ENCODE peak calls at places on chromosomes 6 and 20, in six cellular contexts. I is dorsolateral prefrontal cortex, K is WTC11, S is lower lobe of right lung, M is stomach, P is hepatocyte. D is an unnamed sample.

GRCh38 chr6:46491201-46491788 is at the start of gene RCAN2:
- DNase-seq in M (peak), P (peak), I (peak), K (peak), S (peak), D (peak)

GRCh38 chr6:156582509-156582992 is 194.6 kb upstream of the ARID1B start:
- DNase-seq in I (no peak), M (no peak), S (no peak), K (no peak), P (no peak), D (no peak)

GRCh38 chr20:48156521-48156920 is 371.2 kb upstream of the SULF2 start:
- DNase-seq in K (no peak), P (no peak), S (no peak), I (no peak), M (no peak), D (no peak)

GRCh38 chr6:139126255-139126654 is 8.6 kb upstream of the HECA start:
- DNase-seq in P (no peak), I (no peak), M (no peak), S (no peak), K (no peak), D (no peak)

GRCh38 chr6:37110455-37111155 is 59.3 kb upstream of the PIM1 start:
- DNase-seq in I (no peak), M (no peak), S (no peak), P (peak), K (no peak), D (no peak)

GRCh38 chr6:145278163-145278807 is 457.0 kb downstream of the EPM2A start:
- DNase-seq in P (no peak), I (no peak), K (no peak), M (no peak), S (no peak), D (no peak)

GRCh38 chr20:54134445-54135220 is 39.2 kb downstream of the CYP24A1 start:
- DNase-seq in S (no peak), I (no peak), M (no peak), K (no peak), P (no peak), D (no peak)

GRCh38 chr6:16184129-16184528 is 54.3 kb upstream of the GMPR start:
- DNase-seq in S (peak), P (peak), I (no peak), K (peak), M (peak), D (no peak)

GRCh38 chr6:52966101-52966500 is 29.0 kb downstream of the GSTA4 start:
- DNase-seq in P (no peak), I (no peak), S (no peak), M (no peak), K (no peak), D (no peak)

GRCh38 chr20:23050847-23051627 is 1.6 kb upstream of the THBD start:
- DNase-seq in M (peak), P (peak), I (peak), K (peak), S (peak), D (peak)

GRCh38 chr6:36516559-36516958 is 30.7 kb downstream of the STK38 start:
- DNase-seq in P (no peak), S (no peak), I (no peak), M (no peak), K (no peak), D (no peak)

GRCh38 chr20:49889245-49889942 is 25.9 kb downstream of the SPATA2 start:
- DNase-seq in K (no peak), P (no peak), I (peak), S (no peak), M (peak), D (no peak)

GRCh38 chr20:50532231-50532630 is 22.0 kb downstream of the PTPN1 start:
- DNase-seq in M (no peak), I (no peak), K (no peak), S (no peak), P (no peak), D (no peak)

GRCh38 chr6:14910692-14911547 is 334.9 kb upstream of the JARID2 start:
- DNase-seq in P (no peak), I (no peak), S (peak), M (peak), K (no peak), D (no peak)

GRCh38 chr6:119024111-119024510 is 54.4 kb downstream of the FAM184A start:
- DNase-seq in S (no peak), P (no peak), M (no peak), K (no peak), I (no peak), D (no peak)

GRCh38 chr20:35048739-35049138 is 43.9 kb downstream of the TRPC4AP start:
- DNase-seq in I (peak), S (no peak), M (no peak), P (no peak), K (no peak), D (no peak)

GRCh38 chr20:2809690-2810089 is 5.1 kb upstream of the C20orf141 start:
- DNase-seq in K (no peak), S (no peak), I (no peak), P (no peak), M (no peak), D (no peak)

GRCh38 chr6:36443951-36444428 is 1.2 kb downstream of the KCTD20 start:
- DNase-seq in M (no peak), K (peak), I (no peak), P (peak), S (no peak), D (no peak)

GRCh38 chr20:16505894-16506293 is 67.4 kb downstream of the KIF16B start:
- DNase-seq in S (no peak), K (no peak), I (no peak), M (no peak), P (no peak), D (no peak)

GRCh38 chr20:44141873-44142272 is 45.1 kb downstream of the JPH2 start:
- DNase-seq in P (no peak), M (no peak), I (no peak), S (no peak), K (no peak), D (peak)

GRCh38 chr20:41865938-41866337 is 247.8 kb upstream of the CHD6 start:
- DNase-seq in K (no peak), S (no peak), M (no peak), I (no peak), P (no peak), D (no peak)

GRCh38 chr6:28693033-28693750 is 167.5 kb downstream of the GPX5 start:
- DNase-seq in S (no peak), M (no peak), I (no peak), P (no peak), K (no peak), D (no peak)

GRCh38 chr6:147941143-147941542 is 401.5 kb upstream of the SASH1 start:
- DNase-seq in M (no peak), K (peak), S (no peak), P (no peak), I (no peak), D (no peak)

GRCh38 chr6:40579101-40579500 is 8.1 kb downstream of the LRFN2 start:
- DNase-seq in P (no peak), M (no peak), S (no peak), I (no peak), K (no peak), D (no peak)

D was measured in heart right ventricle.